ENCODE peak calls at places on chromosomes 12 and 14, in five cellular contexts. One of them, this sample, is unnamed. For H3K36me3, the result is how much of the 10 kb centered on the place peaks cover.

GRCh38 chr12:67475725-67476124 is 172.8 kb upstream of the DYRK2 start:
- DNase-seq in fibroblast of lung: no peak
- DNase-seq in DND-41: no peak
- DNase-seq in CD8-positive, alpha-beta memory T cell: no peak
- DNase-seq in tibial nerve: no peak
- DNase-seq in this sample: no peak

GRCh38 chr12:8662592-8662991 is at the start of gene MFAP5:
- DNase-seq in fibroblast of lung: peak
- DNase-seq in DND-41: no peak
- DNase-seq in CD8-positive, alpha-beta memory T cell: no peak
- DNase-seq in tibial nerve: peak
- DNase-seq in this sample: no peak

GRCh38 chr12:46518184-46518583 is 145.6 kb upstream of the SLC38A2 start:
- DNase-seq in fibroblast of lung: no peak
- DNase-seq in DND-41: no peak
- DNase-seq in CD8-positive, alpha-beta memory T cell: no peak
- DNase-seq in tibial nerve: peak
- DNase-seq in this sample: no peak

GRCh38 chr12:93091851-93092558 is 162.9 kb upstream of the EEA1 start:
- DNase-seq in fibroblast of lung: no peak
- DNase-seq in DND-41: no peak
- DNase-seq in CD8-positive, alpha-beta memory T cell: no peak
- DNase-seq in tibial nerve: no peak
- DNase-seq in this sample: no peak

GRCh38 chr14:75597149-75597548 is 18.7 kb downstream of the FLVCR2 start:
- DNase-seq in fibroblast of lung: no peak
- DNase-seq in DND-41: no peak
- DNase-seq in CD8-positive, alpha-beta memory T cell: no peak
- DNase-seq in tibial nerve: no peak
- DNase-seq in this sample: no peak

GRCh38 chr12:54935235-54935951 is 49.2 kb downstream of the TESPA1 start:
- DNase-seq in fibroblast of lung: peak
- DNase-seq in DND-41: no peak
- DNase-seq in CD8-positive, alpha-beta memory T cell: no peak
- DNase-seq in tibial nerve: no peak
- DNase-seq in this sample: no peak

GRCh38 chr14:90154110-90154509 is 92.3 kb downstream of the KCNK13 start:
- DNase-seq in fibroblast of lung: no peak
- DNase-seq in DND-41: no peak
- DNase-seq in CD8-positive, alpha-beta memory T cell: no peak
- DNase-seq in tibial nerve: no peak
- DNase-seq in this sample: no peak

GRCh38 chr14:89061696-89062095 is 237.2 kb downstream of the TTC8 start:
- DNase-seq in fibroblast of lung: no peak
- DNase-seq in DND-41: no peak
- DNase-seq in CD8-positive, alpha-beta memory T cell: no peak
- DNase-seq in tibial nerve: no peak
- DNase-seq in this sample: no peak

GRCh38 chr14:103391048-103391447 is 5.8 kb downstream of the MARK3 start:
- DNase-seq in fibroblast of lung: peak
- DNase-seq in DND-41: peak
- DNase-seq in CD8-positive, alpha-beta memory T cell: peak
- DNase-seq in tibial nerve: peak
- DNase-seq in this sample: peak

GRCh38 chr12:127809236-127809635 is 457.7 kb upstream of the TMEM132C start:
- DNase-seq in fibroblast of lung: peak
- DNase-seq in DND-41: no peak
- DNase-seq in CD8-positive, alpha-beta memory T cell: no peak
- DNase-seq in tibial nerve: no peak
- DNase-seq in this sample: no peak

GRCh38 chr14:94918896-94919295 is 149.0 kb upstream of the GSC start:
- DNase-seq in fibroblast of lung: no peak
- DNase-seq in DND-41: no peak
- DNase-seq in CD8-positive, alpha-beta memory T cell: no peak
- DNase-seq in tibial nerve: no peak
- DNase-seq in this sample: no peak

GRCh38 chr14:91406451-91406850 is 11.2 kb downstream of the CCDC88C start:
- DNase-seq in fibroblast of lung: no peak
- DNase-seq in DND-41: no peak
- DNase-seq in CD8-positive, alpha-beta memory T cell: no peak
- DNase-seq in tibial nerve: no peak
- DNase-seq in this sample: no peak

GRCh38 chr14:22472935-22473854 is 115.8 kb downstream of the DAD1 start:
- DNase-seq in fibroblast of lung: no peak
- DNase-seq in DND-41: peak
- DNase-seq in CD8-positive, alpha-beta memory T cell: no peak
- DNase-seq in tibial nerve: peak
- DNase-seq in this sample: no peak

GRCh38 chr12:6934110-6934509 is 6.4 kb downstream of the ATN1 start:
- DNase-seq in fibroblast of lung: peak
- DNase-seq in DND-41: no peak
- DNase-seq in CD8-positive, alpha-beta memory T cell: no peak
- DNase-seq in tibial nerve: no peak
- DNase-seq in this sample: no peak

GRCh38 chr12:78697817-78698415 is 166.7 kb upstream of the SYT1 start:
- DNase-seq in fibroblast of lung: peak
- DNase-seq in DND-41: no peak
- DNase-seq in CD8-positive, alpha-beta memory T cell: no peak
- DNase-seq in tibial nerve: no peak
- DNase-seq in this sample: no peak

GRCh38 chr12:14771651-14772137 is 31.6 kb downstream of the WBP11 start:
- DNase-seq in fibroblast of lung: no peak
- DNase-seq in DND-41: peak
- DNase-seq in CD8-positive, alpha-beta memory T cell: peak
- DNase-seq in tibial nerve: no peak
- DNase-seq in this sample: peak

GRCh38 chr12:52696588-52696987 is 6.7 kb downstream of the KRT77 start:
- DNase-seq in fibroblast of lung: no peak
- DNase-seq in DND-41: no peak
- DNase-seq in CD8-positive, alpha-beta memory T cell: no peak
- DNase-seq in tibial nerve: no peak
- DNase-seq in this sample: no peak

GRCh38 chr14:31360919-31361662 is 59.3 kb downstream of the HEATR5A start:
- DNase-seq in fibroblast of lung: peak
- DNase-seq in DND-41: no peak
- DNase-seq in CD8-positive, alpha-beta memory T cell: no peak
- DNase-seq in tibial nerve: no peak
- DNase-seq in this sample: no peak

GRCh38 chr14:22382955-22383354 is 206.1 kb downstream of the DAD1 start:
- DNase-seq in fibroblast of lung: no peak
- DNase-seq in DND-41: no peak
- DNase-seq in CD8-positive, alpha-beta memory T cell: no peak
- DNase-seq in tibial nerve: no peak
- DNase-seq in this sample: no peak

GRCh38 chr14:77039285-77040058 is 11.0 kb upstream of the IRF2BPL start:
- DNase-seq in fibroblast of lung: peak
- DNase-seq in DND-41: no peak
- DNase-seq in CD8-positive, alpha-beta memory T cell: no peak
- DNase-seq in tibial nerve: peak
- DNase-seq in this sample: no peak

GRCh38 chr14:89085154-89086059 is 261.0 kb downstream of the TTC8 start:
- DNase-seq in fibroblast of lung: no peak
- DNase-seq in DND-41: no peak
- DNase-seq in CD8-positive, alpha-beta memory T cell: no peak
- DNase-seq in tibial nerve: peak
- DNase-seq in this sample: no peak

GRCh38 chr14:42855159-42855558 is 1248.5 kb downstream of the LRFN5 start:
- DNase-seq in fibroblast of lung: peak
- DNase-seq in DND-41: no peak
- DNase-seq in CD8-positive, alpha-beta memory T cell: no peak
- DNase-seq in tibial nerve: no peak
- DNase-seq in this sample: no peak

GRCh38 chr14:100872641-100873071 is 30.9 kb downstream of the RTL1 start:
- DNase-seq in fibroblast of lung: peak
- DNase-seq in DND-41: no peak
- DNase-seq in CD8-positive, alpha-beta memory T cell: no peak
- DNase-seq in tibial nerve: no peak
- DNase-seq in this sample: no peak

GRCh38 chr14:76727403-76727802 is 33.9 kb upstream of the VASH1 start:
- DNase-seq in fibroblast of lung: no peak
- DNase-seq in DND-41: no peak
- DNase-seq in CD8-positive, alpha-beta memory T cell: no peak
- DNase-seq in tibial nerve: no peak
- DNase-seq in this sample: no peak

GRCh38 chr12:115922952-115923564 is 354.4 kb downstream of the MED13L start:
- DNase-seq in fibroblast of lung: no peak
- DNase-seq in DND-41: peak
- DNase-seq in CD8-positive, alpha-beta memory T cell: no peak
- DNase-seq in tibial nerve: no peak
- DNase-seq in this sample: no peak

GRCh38 chr12:80056232-80056631 is 43.1 kb upstream of the OTOGL start:
- DNase-seq in fibroblast of lung: no peak
- DNase-seq in DND-41: no peak
- DNase-seq in CD8-positive, alpha-beta memory T cell: no peak
- DNase-seq in tibial nerve: no peak
- DNase-seq in this sample: no peak

GRCh38 chr14:68790656-68791077 is 2.2 kb downstream of the ZFP36L1 start:
- DNase-seq in fibroblast of lung: no peak
- DNase-seq in DND-41: no peak
- DNase-seq in CD8-positive, alpha-beta memory T cell: peak
- DNase-seq in tibial nerve: no peak
- DNase-seq in this sample: peak

GRCh38 chr12:50529345-50529744 is 24.6 kb downstream of the DIP2B start:
- DNase-seq in fibroblast of lung: no peak
- DNase-seq in DND-41: no peak
- DNase-seq in CD8-positive, alpha-beta memory T cell: no peak
- DNase-seq in tibial nerve: no peak
- DNase-seq in this sample: no peak

GRCh38 chr12:131896080-131896810 is 1.8 kb downstream of the ULK1 start:
- DNase-seq in fibroblast of lung: peak
- DNase-seq in DND-41: peak
- DNase-seq in CD8-positive, alpha-beta memory T cell: peak
- DNase-seq in tibial nerve: peak
- DNase-seq in this sample: peak

GRCh38 chr14:38079268-38079667 is 128.4 kb upstream of the SSTR1 start:
- DNase-seq in fibroblast of lung: no peak
- DNase-seq in DND-41: no peak
- DNase-seq in CD8-positive, alpha-beta memory T cell: no peak
- DNase-seq in tibial nerve: no peak
- DNase-seq in this sample: no peak

GRCh38 chr14:34181308-34181707 is 230.4 kb upstream of the EGLN3 start:
- DNase-seq in fibroblast of lung: no peak
- DNase-seq in DND-41: no peak
- DNase-seq in CD8-positive, alpha-beta memory T cell: no peak
- DNase-seq in tibial nerve: peak
- DNase-seq in this sample: no peak

GRCh38 chr12:39606712-39607423 is 12.7 kb downstream of the ABCD2 start:
- DNase-seq in fibroblast of lung: no peak
- DNase-seq in DND-41: no peak
- DNase-seq in CD8-positive, alpha-beta memory T cell: no peak
- DNase-seq in tibial nerve: no peak
- DNase-seq in this sample: no peak

GRCh38 chr12:114403690-114404450 is 2.1 kb downstream of the TBX5 start:
- DNase-seq in fibroblast of lung: no peak
- DNase-seq in DND-41: no peak
- DNase-seq in CD8-positive, alpha-beta memory T cell: no peak
- DNase-seq in tibial nerve: no peak
- DNase-seq in this sample: no peak

GRCh38 chr12:33825442-33825841 is 196.9 kb upstream of the ALG10 start:
- DNase-seq in fibroblast of lung: peak
- DNase-seq in DND-41: no peak
- DNase-seq in CD8-positive, alpha-beta memory T cell: no peak
- DNase-seq in tibial nerve: no peak
- DNase-seq in this sample: no peak

GRCh38 chr12:47707905-47708543 is 2.2 kb upstream of the RPAP3 start:
- DNase-seq in fibroblast of lung: no peak
- DNase-seq in DND-41: no peak
- DNase-seq in CD8-positive, alpha-beta memory T cell: no peak
- DNase-seq in tibial nerve: no peak
- DNase-seq in this sample: no peak

GRCh38 chr12:3885179-3886094 is 12.2 kb upstream of the PARP11 start:
- DNase-seq in fibroblast of lung: peak
- DNase-seq in DND-41: peak
- DNase-seq in CD8-positive, alpha-beta memory T cell: peak
- DNase-seq in tibial nerve: peak
- DNase-seq in this sample: peak

GRCh38 chr14:68795602-68796417 is 2.9 kb upstream of the ZFP36L1 start:
- DNase-seq in fibroblast of lung: peak
- DNase-seq in DND-41: peak
- DNase-seq in CD8-positive, alpha-beta memory T cell: peak
- DNase-seq in tibial nerve: peak
- DNase-seq in this sample: peak

GRCh38 chr14:64008016-64008415 is 155.2 kb downstream of the SYNE2 start:
- DNase-seq in fibroblast of lung: no peak
- DNase-seq in DND-41: no peak
- DNase-seq in CD8-positive, alpha-beta memory T cell: no peak
- DNase-seq in tibial nerve: no peak
- DNase-seq in this sample: no peak
- H3K36me3 ChIP-seq in fibroblast of lung: under half
- H3K36me3 ChIP-seq in DND-41: half or more
- H3K36me3 ChIP-seq in CD8-positive, alpha-beta memory T cell: under half
- H3K36me3 ChIP-seq in tibial nerve: half or more
- H3K36me3 ChIP-seq in this sample: half or more

DNA sequence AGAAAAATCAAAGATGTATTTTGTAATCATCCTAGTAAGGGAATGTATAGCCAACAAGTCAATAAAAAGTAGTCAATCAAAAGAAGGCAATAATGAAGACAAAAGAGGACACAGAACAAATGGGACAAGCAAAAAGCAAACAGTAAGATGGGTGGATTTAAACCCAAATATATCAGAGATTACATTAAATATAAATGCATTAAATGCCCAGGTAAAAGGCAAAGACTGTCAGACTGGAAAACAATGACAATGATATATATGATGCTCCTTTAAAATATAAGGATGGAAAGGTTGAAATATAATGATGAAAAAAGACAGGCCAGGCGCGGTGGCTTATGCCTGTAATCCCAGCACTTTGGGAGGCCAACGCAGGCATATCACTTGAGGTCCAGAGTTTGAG is 35.7 kb downstream of the NEMF start:
- DNase-seq in fibroblast of lung: no peak
- DNase-seq in DND-41: no peak
- DNase-seq in CD8-positive, alpha-beta memory T cell: no peak
- DNase-seq in tibial nerve: no peak
- DNase-seq in this sample: no peak
- H3K36me3 ChIP-seq in fibroblast of lung: under half
- H3K36me3 ChIP-seq in DND-41: half or more
- H3K36me3 ChIP-seq in CD8-positive, alpha-beta memory T cell: under half
- H3K36me3 ChIP-seq in tibial nerve: half or more
- H3K36me3 ChIP-seq in this sample: half or more

GRCh38 chr12:116948298-116948697 is 37.5 kb downstream of the FBXW8 start:
- DNase-seq in fibroblast of lung: no peak
- DNase-seq in DND-41: no peak
- DNase-seq in CD8-positive, alpha-beta memory T cell: no peak
- DNase-seq in tibial nerve: no peak
- DNase-seq in this sample: no peak
- H3K36me3 ChIP-seq in fibroblast of lung: under half
- H3K36me3 ChIP-seq in DND-41: under half
- H3K36me3 ChIP-seq in CD8-positive, alpha-beta memory T cell: under half
- H3K36me3 ChIP-seq in tibial nerve: half or more
- H3K36me3 ChIP-seq in this sample: under half

DNA sequence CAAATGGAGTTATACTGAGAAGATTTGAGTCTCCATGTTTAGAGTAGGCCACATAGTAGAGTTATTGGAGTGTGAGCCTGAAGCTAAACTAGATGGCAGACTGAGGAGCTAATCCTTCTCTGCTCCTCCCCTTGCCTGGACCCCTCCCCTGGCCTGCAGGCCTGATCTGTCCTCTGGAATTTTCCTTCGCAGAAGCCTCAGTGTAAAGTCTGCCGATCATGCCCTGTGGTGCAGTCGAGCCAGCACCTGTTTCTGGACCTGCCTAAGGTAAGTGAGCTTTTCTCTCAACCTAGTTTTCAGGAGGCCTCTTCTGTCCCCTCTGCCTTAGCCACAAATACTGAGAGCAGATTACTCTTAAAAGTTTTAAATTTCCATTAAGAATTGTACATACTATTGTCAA is 16.2 kb downstream of the MARS1 start:
- DNase-seq in fibroblast of lung: no peak
- DNase-seq in DND-41: no peak
- DNase-seq in CD8-positive, alpha-beta memory T cell: no peak
- DNase-seq in tibial nerve: no peak
- DNase-seq in this sample: no peak
- H3K36me3 ChIP-seq in fibroblast of lung: under half
- H3K36me3 ChIP-seq in DND-41: half or more
- H3K36me3 ChIP-seq in CD8-positive, alpha-beta memory T cell: under half
- H3K36me3 ChIP-seq in tibial nerve: half or more
- H3K36me3 ChIP-seq in this sample: half or more